ENCODE peak calls at places on chromosomes 6 and 20, in six cellular contexts. A is psoas muscle, R is dermis microvascular lymphatic vessel endothelial cell, I is NCI-H460, E is iPS DF 6.9, O is germinal center. Q is an unnamed sample.

GRCh38 chr20:46939566-46939965 is 44.9 kb downstream of the EYA2 start:
- DNase-seq in A (no peak), R (no peak), I (no peak), E (no peak), O (no peak), Q (no peak)

GRCh38 chr6:159951772-159952171 is 17.1 kb upstream of the IGF2R start:
- DNase-seq in A (no peak), R (no peak), I (no peak), E (no peak), O (no peak), Q (no peak)

GRCh38 chr6:38955876-38956275 is 92.7 kb upstream of the GLP1R start:
- DNase-seq in A (no peak), R (no peak), I (no peak), E (no peak), O (no peak), Q (no peak)

GRCh38 chr20:61042501-61043385 is 209.3 kb upstream of the CDH4 start:
- DNase-seq in A (no peak), R (no peak), I (no peak), E (no peak), O (no peak), Q (no peak)

GRCh38 chr20:25038103-25038410 is 19.9 kb downstream of the ACSS1 start:
- DNase-seq in A (no peak), R (no peak), I (no peak), E (no peak), O (no peak), Q (no peak)

GRCh38 chr20:20856306-20856705 is 143.9 kb upstream of the RALGAPA2 start:
- DNase-seq in A (no peak), R (no peak), I (no peak), E (no peak), O (no peak), Q (no peak)

GRCh38 chr20:16803965-16804792 is 56.0 kb downstream of the OTOR start:
- DNase-seq in A (peak), R (peak), I (peak), E (no peak), O (peak), Q (peak)

GRCh38 chr6:152309648-152310047 is 327.5 kb downstream of the SYNE1 start:
- DNase-seq in A (no peak), R (no peak), I (no peak), E (no peak), O (peak), Q (no peak)

GRCh38 chr20:12023169-12023795 is 105.6 kb downstream of the BTBD3 start:
- DNase-seq in A (no peak), R (no peak), I (no peak), E (no peak), O (peak), Q (no peak)

GRCh38 chr6:100209323-100210137 is 215.5 kb upstream of the MCHR2 start:
- DNase-seq in A (no peak), R (no peak), I (no peak), E (no peak), O (no peak), Q (no peak)

GRCh38 chr6:42141603-42142117 is 760 bp downstream of the C6orf132 start:
- DNase-seq in A (no peak), R (no peak), I (no peak), E (no peak), O (no peak), Q (no peak)